ENCODE peak calls at places on chromosomes 7 and 10, in ten cellular contexts. H is nephron progenitor cell, R is GM13976, N is cardiac fibroblast, V is PC-9, Q is AG10803, X is cardiac muscle cell, U is GM13977, A is fibroblast of lung, D is AG09319. S is an unnamed sample.

GRCh38 chr7:114095885-114096284 is 177.1 kb upstream of the PPP1R3A start:
- DNase-seq in H (no peak), R (no peak), N (no peak), V (no peak), Q (no peak), X (no peak), U (no peak), A (no peak), D (no peak), S (no peak)

GRCh38 chr10:6464862-6465430 is 115.1 kb downstream of the PRKCQ start:
- DNase-seq in H (no peak), R (no peak), N (no peak), V (no peak), Q (no peak), X (no peak), U (no peak), A (no peak), D (no peak), S (no peak)

GRCh38 chr10:110651044-110651958 is 7.2 kb downstream of the RBM20 start:
- DNase-seq in H (peak; percentile 56), R (peak; percentile 36), N (peak; percentile 44), V (no peak), Q (peak; percentile 92), X (no peak), U (peak; percentile 48), A (peak; percentile 84), D (peak; percentile 12), S (no peak)

GRCh38 chr7:16098585-16099179 is 322.7 kb downstream of the CRPPA start:
- DNase-seq in H (peak; percentile 2), R (no peak), N (peak; percentile 71), V (peak; percentile 20), Q (peak; percentile 12), X (peak; percentile 20), U (no peak), A (peak; percentile 43), D (no peak), S (peak; percentile 59)

GRCh38 chr7:41652265-41652664 is 50.6 kb downstream of the INHBA start:
- DNase-seq in H (no peak), R (no peak), N (peak; percentile 24), V (no peak), Q (peak; percentile 71), X (no peak), U (no peak), A (peak; percentile 27), D (peak; percentile 72), S (no peak)

GRCh38 chr7:105133986-105134655 is 120.1 kb downstream of the KMT2E start:
- DNase-seq in H (no peak), R (no peak), N (no peak), V (no peak), Q (no peak), X (no peak), U (no peak), A (no peak), D (no peak), S (no peak)

GRCh38 chr7:78279035-78279434 is 480.5 kb downstream of the PHTF2 start:
- DNase-seq in H (no peak), R (no peak), N (peak; percentile 82), V (no peak), Q (peak; percentile 80), X (no peak), U (no peak), A (peak; percentile 61), D (peak; percentile 18), S (peak; percentile 16)

GRCh38 chr10:11933837-11934236 is 108.8 kb downstream of the UPF2 start:
- DNase-seq in H (no peak), R (no peak), N (no peak), V (no peak), Q (no peak), X (no peak), U (no peak), A (no peak), D (no peak), S (peak; percentile 3)

GRCh38 chr10:130707389-130707979 is 571.3 kb downstream of the GLRX3 start:
- DNase-seq in H (no peak), R (no peak), N (no peak), V (no peak), Q (no peak), X (no peak), U (no peak), A (no peak), D (no peak), S (no peak)

GRCh38 chr10:80199828-80200227 is 5.5 kb downstream of the ANXA11 start:
- DNase-seq in H (no peak), R (no peak), N (peak; percentile 96), V (peak; percentile 53), Q (peak; percentile 91), X (no peak), U (no peak), A (peak; percentile 73), D (peak; percentile 68), S (no peak)

GRCh38 chr7:157224627-157225026 is 85.9 kb downstream of the UBE3C start:
- DNase-seq in H (no peak), R (no peak), N (peak; percentile 46), V (no peak), Q (peak; percentile 44), X (no peak), U (no peak), A (peak; percentile 68), D (no peak), S (no peak)

GRCh38 chr10:111493024-111493625 is 416.3 kb downstream of the ADRA2A start:
- DNase-seq in H (no peak), R (no peak), N (no peak), V (no peak), Q (no peak), X (no peak), U (no peak), A (no peak), D (no peak), S (no peak)

DNA sequence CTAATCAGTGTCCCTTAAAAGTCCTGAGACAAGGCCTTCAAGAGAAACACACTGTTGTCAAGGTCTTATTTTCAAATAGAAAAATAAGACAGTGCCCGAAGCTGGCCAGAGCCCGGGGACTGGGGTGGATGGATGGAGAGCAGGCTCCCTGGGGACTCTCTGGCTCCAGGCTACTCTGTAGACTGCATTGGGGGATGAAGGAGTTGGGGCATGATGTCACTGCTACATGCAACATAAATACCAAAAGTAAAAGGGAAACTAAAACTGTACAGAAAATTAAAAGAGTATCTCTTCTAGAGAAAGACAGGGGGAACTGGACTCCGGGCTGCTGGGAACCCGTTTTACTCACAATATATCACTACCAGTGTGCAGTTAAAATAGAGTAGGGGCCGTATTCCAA is 629.8 kb downstream of the KCNMA1 start:
- DNase-seq in H (no peak), R (peak; percentile 17), N (peak; percentile 39), V (peak; percentile 11), Q (no peak), X (no peak), U (peak; percentile 29), A (no peak), D (no peak), S (no peak)
- TF ChIP-seq CTCF in H (no peak), R (no peak), N (no peak), V (no peak), Q (no peak), X (no peak), U (no peak), A (no peak), D (no peak), S (no peak)

GRCh38 chr7:44490351-44491200 is at the start of gene NUDCD3:
- DNase-seq in H (peak; percentile 78), R (peak; percentile 92), N (peak; percentile 89), V (peak; percentile 74), Q (peak; percentile 76), X (peak; percentile 89), U (peak; percentile 93), A (peak; percentile 88), D (peak; percentile 35), S (peak; percentile 84)
- TF ChIP-seq CTCF in H (no peak), R (no peak), N (peak; percentile 18), V (peak; percentile 38), Q (peak; percentile 27), X (peak; percentile 31), U (peak; percentile 2), A (peak; percentile 21), D (peak; percentile 26), S (no peak)

GRCh38 chr10:119896061-119896655 is 3.6 kb downstream of the SEC23IP start:
- DNase-seq in H (no peak), R (no peak), N (peak; percentile 90), V (no peak), Q (peak; percentile 78), X (peak; percentile 12), U (no peak), A (peak; percentile 88), D (peak; percentile 62), S (peak; percentile 78)
- TF ChIP-seq CTCF in H (no peak), R (no peak), N (no peak), V (no peak), Q (no peak), X (no peak), U (no peak), A (no peak), D (no peak), S (no peak)

GRCh38 chr7:523436-524336 is 4.0 kb upstream of the PDGFA start:
- DNase-seq in H (no peak), R (no peak), N (no peak), V (no peak), Q (no peak), X (no peak), U (no peak), A (no peak), D (no peak), S (no peak)

GRCh38 chr7:521221-522070 is 1.8 kb upstream of the PDGFA start:
- DNase-seq in H (peak; percentile 74), R (peak; percentile 84), N (peak; percentile 57), V (no peak), Q (peak; percentile 45), X (peak; percentile 53), U (peak; percentile 87), A (no peak), D (no peak), S (no peak)

GRCh38 chr7:522938-523289 is 3.3 kb upstream of the PDGFA start:
- DNase-seq in H (no peak), R (no peak), N (no peak), V (no peak), Q (no peak), X (no peak), U (no peak), A (no peak), D (no peak), S (no peak)

GRCh38 chr7:520503-521161 is 986 bp upstream of the PDGFA start:
- DNase-seq in H (no peak), R (no peak), N (no peak), V (no peak), Q (no peak), X (no peak), U (no peak), A (no peak), D (no peak), S (no peak)

DNA sequence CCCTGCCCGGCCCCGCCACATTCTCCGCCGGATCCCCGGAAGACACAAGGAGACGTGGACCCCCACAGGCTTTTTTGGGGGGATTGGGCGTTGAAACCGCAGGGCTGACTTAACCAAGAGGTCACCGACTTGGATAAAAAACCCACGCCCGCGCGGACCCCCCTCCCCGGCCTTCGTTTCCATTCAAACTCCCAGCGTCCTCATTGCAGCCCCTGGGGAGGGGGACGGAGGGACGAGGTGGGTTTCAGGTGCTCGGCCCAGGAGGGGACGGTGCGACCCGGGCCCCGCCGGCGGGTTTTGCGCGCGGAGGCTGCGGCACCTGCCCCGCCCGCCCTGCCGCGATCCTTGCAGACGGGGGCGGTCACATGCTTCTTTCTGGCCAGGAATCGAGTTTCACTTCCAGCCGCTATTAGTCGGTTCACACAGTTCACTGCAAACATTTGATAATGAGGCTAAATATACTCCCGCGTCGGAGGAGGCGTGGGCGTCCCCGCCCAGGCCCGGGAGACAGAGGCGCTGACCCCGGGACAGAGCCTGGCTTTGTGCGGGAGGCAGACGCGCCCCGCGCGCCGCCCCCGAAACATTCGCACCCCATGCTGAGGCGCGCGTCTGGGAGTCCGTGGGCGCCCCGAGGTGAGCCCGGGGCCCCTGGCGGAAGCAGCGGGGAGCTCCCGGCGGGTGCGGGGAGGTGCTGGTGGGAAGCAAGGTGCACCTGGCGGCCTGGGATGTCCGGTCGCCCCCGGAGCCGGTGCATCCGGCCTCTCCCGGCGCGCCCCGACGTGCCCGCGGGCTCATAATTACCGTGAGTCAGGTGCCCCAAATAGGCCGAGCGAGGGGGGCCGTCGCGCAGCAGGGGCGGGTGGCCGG is 2.7 kb upstream of the PDGFA start:
- DNase-seq in H (peak; percentile 63), R (peak; percentile 80), N (peak; percentile 40), V (peak; percentile 50), Q (peak; percentile 31), X (peak; percentile 81), U (peak; percentile 78), A (peak; percentile 29), D (no peak), S (peak; percentile 65)
- TF ChIP-seq CTCF in H (no peak), R (no peak), N (no peak), V (no peak), Q (no peak), X (no peak), U (no peak), A (no peak), D (no peak), S (no peak)